ENCODE peak calls at places on chromosomes 11 and 22, in four cellular contexts. One of them, this sample, is unnamed. For H3K36me3, the result is how much of the 10 kb centered on the place peaks cover.

GRCh38 chr11:73162196-73162740 is 20.1 kb upstream of the FCHSD2 start:
- DNase-seq in uterus: no peak
- DNase-seq in RWPE2: no peak
- DNase-seq in pancreas: no peak
- DNase-seq in this sample: no peak

GRCh38 chr11:121482231-121483129 is 29.7 kb upstream of the SORL1-AS1 start:
- DNase-seq in pancreas: no peak
- DNase-seq in uterus: no peak
- DNase-seq in RWPE2: no peak
- DNase-seq in this sample: no peak

GRCh38 chr11:69002101-69002742 is 10.8 kb downstream of the MRGPRF start:
- DNase-seq in pancreas: no peak
- DNase-seq in uterus: no peak
- DNase-seq in RWPE2: peak
- DNase-seq in this sample: no peak

GRCh38 chr11:118911880-118912741 is 13.6 kb downstream of the BCL9L start:
- DNase-seq in uterus: peak
- DNase-seq in RWPE2: peak
- DNase-seq in pancreas: peak
- DNase-seq in this sample: peak

GRCh38 chr22:35380013-35380412 is 883 bp upstream of the HMOX1 start:
- DNase-seq in pancreas: no peak
- DNase-seq in RWPE2: no peak
- DNase-seq in uterus: no peak
- DNase-seq in this sample: no peak

GRCh38 chr11:101195294-101195693 is 65.7 kb upstream of the PGR start:
- DNase-seq in uterus: no peak
- DNase-seq in RWPE2: no peak
- DNase-seq in pancreas: no peak
- DNase-seq in this sample: no peak

GRCh38 chr11:68145120-68145866 is 24.1 kb upstream of the CHKA start:
- DNase-seq in pancreas: peak
- DNase-seq in RWPE2: peak
- DNase-seq in uterus: no peak
- DNase-seq in this sample: no peak

GRCh38 chr22:31212783-31213626 is 907 bp downstream of the LIMK2 start:
- DNase-seq in uterus: no peak
- DNase-seq in pancreas: no peak
- DNase-seq in RWPE2: no peak
- DNase-seq in this sample: no peak

GRCh38 chr11:69640260-69640994 is 529 bp upstream of the CCND1 start:
- DNase-seq in uterus: no peak
- DNase-seq in RWPE2: peak
- DNase-seq in pancreas: no peak
- DNase-seq in this sample: no peak

GRCh38 chr22:44452531-44453420 is 45.3 kb downstream of the RTL6 start:
- DNase-seq in pancreas: no peak
- DNase-seq in RWPE2: no peak
- DNase-seq in uterus: no peak
- DNase-seq in this sample: no peak

GRCh38 chr11:28043930-28044709 is 63.8 kb downstream of the KIF18A start:
- DNase-seq in pancreas: no peak
- DNase-seq in RWPE2: no peak
- DNase-seq in uterus: no peak
- DNase-seq in this sample: no peak

GRCh38 chr22:45007247-45007945 is 2.4 kb downstream of the PHF21B start:
- DNase-seq in RWPE2: no peak
- DNase-seq in pancreas: peak
- DNase-seq in uterus: peak
- DNase-seq in this sample: no peak

GRCh38 chr11:100876826-100877545 is 189.9 kb downstream of the ARHGAP42 start:
- DNase-seq in pancreas: no peak
- DNase-seq in uterus: no peak
- DNase-seq in RWPE2: no peak
- DNase-seq in this sample: peak

GRCh38 chr11:95387319-95387718 is 156.3 kb upstream of the SESN3 start:
- DNase-seq in uterus: no peak
- DNase-seq in RWPE2: no peak
- DNase-seq in pancreas: no peak
- DNase-seq in this sample: no peak

GRCh38 chr11:1226981-1227550 is 4.2 kb downstream of the MUC5B start:
- DNase-seq in pancreas: no peak
- DNase-seq in uterus: no peak
- DNase-seq in RWPE2: peak
- DNase-seq in this sample: no peak

GRCh38 chr11:110177057-110177397 is 83.8 kb downstream of the ZC3H12C start:
- DNase-seq in pancreas: no peak
- DNase-seq in RWPE2: no peak
- DNase-seq in uterus: no peak
- DNase-seq in this sample: no peak

GRCh38 chr11:121557348-121557747 is 104.6 kb upstream of the SORL1-AS1 start:
- DNase-seq in uterus: no peak
- DNase-seq in pancreas: no peak
- DNase-seq in RWPE2: no peak
- DNase-seq in this sample: peak

GRCh38 chr22:22408269-22408668 is 100.3 kb downstream of the ZNF280B start:
- DNase-seq in RWPE2: no peak
- DNase-seq in pancreas: no peak
- DNase-seq in uterus: no peak
- DNase-seq in this sample: no peak

GRCh38 chr22:35627267-35628041 is 10.3 kb upstream of the MB start:
- DNase-seq in uterus: peak
- DNase-seq in RWPE2: peak
- DNase-seq in pancreas: peak
- DNase-seq in this sample: peak

GRCh38 chr11:44593194-44593593 is 27.7 kb downstream of the CD82 start:
- DNase-seq in pancreas: no peak
- DNase-seq in RWPE2: no peak
- DNase-seq in uterus: no peak
- DNase-seq in this sample: no peak

GRCh38 chr11:97279341-97279740 is 889.5 kb downstream of the JRKL start:
- DNase-seq in pancreas: no peak
- DNase-seq in RWPE2: no peak
- DNase-seq in uterus: no peak
- DNase-seq in this sample: no peak

GRCh38 chr11:33160147-33160546 is 1.1 kb downstream of the CSTF3 start:
- DNase-seq in pancreas: no peak
- DNase-seq in uterus: no peak
- DNase-seq in RWPE2: no peak
- DNase-seq in this sample: no peak

GRCh38 chr11:115939104-115939503 is 434.9 kb upstream of the CADM1 start:
- DNase-seq in RWPE2: no peak
- DNase-seq in pancreas: no peak
- DNase-seq in uterus: no peak
- DNase-seq in this sample: peak

GRCh38 chr11:57638005-57638760 is 11.5 kb downstream of the YPEL4 start:
- DNase-seq in RWPE2: peak
- DNase-seq in uterus: peak
- DNase-seq in pancreas: peak
- DNase-seq in this sample: peak

GRCh38 chr11:57639321-57640067 is 10.2 kb downstream of the YPEL4 start:
- DNase-seq in pancreas: no peak
- DNase-seq in RWPE2: no peak
- DNase-seq in uterus: peak
- DNase-seq in this sample: no peak

GRCh38 chr11:57635236-57635635 is 14.5 kb downstream of the YPEL4 start:
- DNase-seq in uterus: no peak
- DNase-seq in pancreas: no peak
- DNase-seq in RWPE2: no peak
- DNase-seq in this sample: no peak

GRCh38 chr11:57638811-57639320 is 10.8 kb downstream of the YPEL4 start:
- DNase-seq in pancreas: no peak
- DNase-seq in uterus: no peak
- DNase-seq in RWPE2: no peak
- DNase-seq in this sample: no peak

GRCh38 chr11:57637626-57638004 is 12.1 kb downstream of the YPEL4 start:
- DNase-seq in uterus: peak
- DNase-seq in pancreas: no peak
- DNase-seq in RWPE2: no peak
- DNase-seq in this sample: no peak
- H3K4me3 ChIP-seq in uterus: peak
- H3K4me3 ChIP-seq in pancreas: peak
- H3K4me3 ChIP-seq in RWPE2: peak
- H3K4me3 ChIP-seq in this sample: peak

GRCh38 chr11:14471127-14471526 is 28.5 kb downstream of the COPB1 start:
- DNase-seq in RWPE2: no peak
- DNase-seq in pancreas: no peak
- DNase-seq in uterus: no peak
- DNase-seq in this sample: no peak
- H3K36me3 ChIP-seq in RWPE2: half or more
- H3K36me3 ChIP-seq in pancreas: under half
- H3K36me3 ChIP-seq in uterus: under half
- H3K36me3 ChIP-seq in this sample: under half

DNA sequence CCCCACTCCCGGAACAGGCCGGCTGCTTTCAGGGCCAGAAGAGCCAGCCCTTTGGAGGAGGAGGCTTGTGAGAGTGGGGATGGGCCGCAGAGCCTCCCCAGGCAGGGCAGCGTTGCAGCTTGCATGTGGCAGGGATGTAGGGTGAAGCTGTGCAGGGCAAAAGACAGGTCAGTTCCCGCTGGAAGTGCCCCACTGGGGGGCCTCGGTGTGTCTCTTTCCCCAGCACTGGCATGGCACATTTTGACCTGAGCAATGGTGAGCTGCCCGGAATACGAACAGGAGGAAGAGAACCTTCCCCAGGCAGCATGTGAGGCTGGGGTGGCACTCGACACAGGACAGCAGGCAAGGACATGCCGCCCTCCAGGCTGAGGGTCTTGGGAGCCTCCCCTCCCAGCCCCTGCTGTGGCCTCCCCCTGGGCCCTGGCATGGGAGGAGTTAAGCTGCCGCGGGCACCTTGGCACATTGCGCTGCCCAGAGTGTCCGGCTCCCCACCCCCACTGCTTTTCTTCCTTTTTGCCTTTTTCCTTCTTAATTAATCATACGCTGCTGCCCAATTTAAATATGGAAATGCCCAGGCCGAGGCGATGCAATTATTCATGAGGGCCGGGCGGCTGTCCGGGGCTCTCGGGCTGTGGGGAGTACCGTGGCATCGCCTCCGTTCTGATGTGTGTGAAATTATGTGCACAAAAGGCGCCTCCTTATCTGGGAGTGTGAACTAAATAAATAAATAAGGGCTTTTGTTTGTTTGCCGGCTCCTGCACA is 76.0 kb upstream of the WNT7B start:
- DNase-seq in pancreas: peak
- DNase-seq in uterus: peak
- DNase-seq in RWPE2: peak
- DNase-seq in this sample: no peak
- TF ChIP-seq CTCF in pancreas: no peak
- TF ChIP-seq CTCF in uterus: no peak
- TF ChIP-seq CTCF in RWPE2: no peak
- TF ChIP-seq CTCF in this sample: no peak

GRCh38 chr22:24928322-24928721 is 18.2 kb downstream of the LHFPL7 start:
- DNase-seq in RWPE2: no peak
- DNase-seq in pancreas: no peak
- DNase-seq in uterus: no peak
- DNase-seq in this sample: no peak

GRCh38 chr22:24930678-24931077 is 15.8 kb downstream of the LHFPL7 start:
- DNase-seq in RWPE2: no peak
- DNase-seq in uterus: no peak
- DNase-seq in pancreas: no peak
- DNase-seq in this sample: no peak

GRCh38 chr22:24926428-24926725 is 20.1 kb downstream of the LHFPL7 start:
- DNase-seq in RWPE2: no peak
- DNase-seq in uterus: no peak
- DNase-seq in pancreas: no peak
- DNase-seq in this sample: no peak

GRCh38 chr22:24925586-24926427 is 20.7 kb downstream of the LHFPL7 start:
- DNase-seq in RWPE2: no peak
- DNase-seq in pancreas: no peak
- DNase-seq in uterus: no peak
- DNase-seq in this sample: no peak

GRCh38 chr22:24926849-24927579 is 19.5 kb downstream of the LHFPL7 start:
- DNase-seq in pancreas: no peak
- DNase-seq in uterus: no peak
- DNase-seq in RWPE2: no peak
- DNase-seq in this sample: no peak
- H3K4me3 ChIP-seq in pancreas: no peak
- H3K4me3 ChIP-seq in uterus: no peak
- H3K4me3 ChIP-seq in RWPE2: no peak
- H3K4me3 ChIP-seq in this sample: no peak

DNA sequence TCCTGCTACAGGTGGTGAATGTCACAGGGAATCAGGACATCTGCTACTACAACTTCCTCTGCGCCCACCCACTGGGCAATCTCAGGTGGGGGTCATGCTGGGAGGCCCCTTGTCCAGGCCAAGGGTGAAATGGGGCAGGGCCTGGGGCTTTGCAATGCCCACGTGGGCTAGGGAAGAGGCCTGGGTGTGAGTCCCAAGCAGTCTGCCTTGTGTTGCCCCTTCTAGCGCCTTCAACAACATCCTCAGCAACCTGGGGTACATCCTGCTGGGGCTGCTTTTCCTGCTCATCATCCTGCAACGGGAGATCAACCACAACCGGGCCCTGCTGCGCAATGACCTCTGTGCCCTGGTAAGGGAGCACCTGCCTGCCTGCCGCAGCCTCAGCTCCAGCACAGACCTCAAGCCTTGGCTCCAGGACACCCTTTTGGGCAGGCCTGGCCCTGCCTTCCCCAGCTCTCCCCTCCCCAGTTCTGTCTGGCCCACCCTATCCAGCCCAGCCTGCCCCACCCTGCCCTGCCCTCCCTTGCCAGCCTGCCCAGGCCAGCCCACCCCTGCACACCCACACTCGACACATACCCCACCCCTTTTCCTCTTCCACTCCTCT is 9.1 kb upstream of the TAGLN start:
- DNase-seq in uterus: peak
- DNase-seq in RWPE2: peak
- DNase-seq in pancreas: no peak
- DNase-seq in this sample: no peak
- H3K36me3 ChIP-seq in uterus: under half
- H3K36me3 ChIP-seq in RWPE2: under half
- H3K36me3 ChIP-seq in pancreas: under half
- H3K36me3 ChIP-seq in this sample: under half

GRCh38 chr22:50342651-50343540 is at the start of gene PPP6R2:
- DNase-seq in uterus: peak
- DNase-seq in RWPE2: no peak
- DNase-seq in pancreas: peak
- DNase-seq in this sample: no peak
- TF ChIP-seq CTCF in uterus: peak
- TF ChIP-seq CTCF in RWPE2: peak
- TF ChIP-seq CTCF in pancreas: no peak
- TF ChIP-seq CTCF in this sample: no peak

GRCh38 chr11:131749100-131749499 is 378.7 kb downstream of the NTM start:
- DNase-seq in uterus: no peak
- DNase-seq in pancreas: no peak
- DNase-seq in RWPE2: no peak
- DNase-seq in this sample: no peak

GRCh38 chr11:131745405-131745804 is 375.0 kb downstream of the NTM start:
- DNase-seq in pancreas: no peak
- DNase-seq in uterus: no peak
- DNase-seq in RWPE2: no peak
- DNase-seq in this sample: no peak

GRCh38 chr11:131748146-131749050 is 378.0 kb downstream of the NTM start:
- DNase-seq in RWPE2: no peak
- DNase-seq in uterus: peak
- DNase-seq in pancreas: peak
- DNase-seq in this sample: no peak

GRCh38 chr11:131746201-131746600 is 375.8 kb downstream of the NTM start:
- DNase-seq in RWPE2: no peak
- DNase-seq in pancreas: no peak
- DNase-seq in uterus: no peak
- DNase-seq in this sample: no peak

GRCh38 chr11:131744847-131745246 is 374.4 kb downstream of the NTM start:
- DNase-seq in uterus: no peak
- DNase-seq in RWPE2: no peak
- DNase-seq in pancreas: no peak
- DNase-seq in this sample: no peak
- H3K4me3 ChIP-seq in uterus: no peak
- H3K4me3 ChIP-seq in RWPE2: no peak
- H3K4me3 ChIP-seq in pancreas: no peak
- H3K4me3 ChIP-seq in this sample: no peak

This sample was measured in kidney epithelial cell.